ENCODE peak calls at places on chromosomes 5 and 9, in ten cellular contexts. G is fibroblast of lung, F is colonic mucosa, N is mesendoderm, C is small intestine, Z is right cardiac atrium, B is ovary, P is psoas muscle, R is cardiac muscle cell, I is Peyer's patch. J is an unnamed sample.
A peak's percentile ranks its signal among the peaks of the same experiment; 100 is the strongest.

GRCh38 chr9:70554881-70555280 is 140.4 kb upstream of the KLF9 start:
- DNase-seq in G (no peak), F (no peak), N (no peak), C (no peak), Z (no peak), B (no peak), P (no peak), R (no peak), I (no peak), J (no peak)

GRCh38 chr9:80873861-80874260 is 815.5 kb downstream of the TLE1 start:
- DNase-seq in G (peak; percentile 19), F (no peak), N (no peak), C (no peak), Z (no peak), B (no peak), P (no peak), R (no peak), I (no peak), J (no peak)

GRCh38 chr5:149732500-149733128 is 2.5 kb downstream of the PPARGC1B start:
- DNase-seq in G (no peak), F (peak; percentile 82), N (peak; percentile 54), C (peak; percentile 81), Z (peak; percentile 61), B (peak; percentile 29), P (peak; percentile 61), R (peak; percentile 24), I (peak; percentile 80), J (peak; percentile 78)

GRCh38 chr9:93082841-93083411 is 13.1 kb upstream of the CARD19 start:
- DNase-seq in G (no peak), F (peak; percentile 14), N (no peak), C (no peak), Z (no peak), B (peak; percentile 5), P (no peak), R (no peak), I (peak; percentile 35), J (peak; percentile 12)

GRCh38 chr9:13322828-13323550 is 43.5 kb upstream of the MPDZ start:
- DNase-seq in G (no peak), F (no peak), N (peak; percentile 6), C (no peak), Z (peak; percentile 59), B (no peak), P (no peak), R (no peak), I (no peak), J (no peak)

GRCh38 chr9:14323083-14323968 is 9.4 kb upstream of the NFIB start:
- DNase-seq in G (peak; percentile 51), F (no peak), N (no peak), C (peak; percentile 66), Z (no peak), B (no peak), P (no peak), R (no peak), I (no peak), J (no peak)

GRCh38 chr9:35076848-35077247 is 2.9 kb downstream of the FANCG start:
- DNase-seq in G (no peak), F (no peak), N (no peak), C (no peak), Z (no peak), B (no peak), P (no peak), R (no peak), I (no peak), J (no peak)

GRCh38 chr9:110309661-110310060 is 28.0 kb downstream of the TXNDC8 start:
- DNase-seq in G (no peak), F (no peak), N (no peak), C (no peak), Z (no peak), B (no peak), P (no peak), R (no peak), I (no peak), J (no peak)

GRCh38 chr5:111857067-111857466 is 100.1 kb upstream of the NREP start:
- DNase-seq in G (peak; percentile 56), F (no peak), N (no peak), C (no peak), Z (no peak), B (no peak), P (no peak), R (no peak), I (no peak), J (no peak)

GRCh38 chr9:16726718-16727451 is 143.6 kb downstream of the BNC2 start:
- DNase-seq in G (peak; percentile 91), F (peak; percentile 50), N (peak; percentile 92), C (peak; percentile 13), Z (peak; percentile 89), B (peak; percentile 90), P (peak; percentile 87), R (peak; percentile 79), I (peak; percentile 76), J (peak; percentile 74)

GRCh38 chr5:445591-445990 is 2.6 kb downstream of the EXOC3 start:
- DNase-seq in G (no peak), F (no peak), N (no peak), C (no peak), Z (no peak), B (no peak), P (no peak), R (no peak), I (peak; percentile 28), J (no peak)

GRCh38 chr5:1175801-1176472 is 25.5 kb upstream of the SLC6A19 start:
- DNase-seq in G (no peak), F (no peak), N (no peak), C (no peak), Z (peak; percentile 42), B (no peak), P (peak; percentile 4), R (no peak), I (peak; percentile 43), J (no peak)

GRCh38 chr9:90802534-90802933 is 915 bp downstream of the SYK start:
- DNase-seq in G (no peak), F (no peak), N (no peak), C (peak; percentile 13), Z (no peak), B (no peak), P (no peak), R (no peak), I (no peak), J (no peak)

GRCh38 chr9:131103535-131103934 is 7.2 kb downstream of the AIF1L start:
- DNase-seq in G (no peak), F (no peak), N (no peak), C (no peak), Z (no peak), B (no peak), P (no peak), R (no peak), I (no peak), J (no peak)
- H3K4me3 ChIP-seq in G (no peak overlapping the region), F (no peak overlapping the region), N (no peak overlapping the region), C (no peak overlapping the region), Z (no peak overlapping the region), B (no peak overlapping the region), P (no peak overlapping the region), R (no peak overlapping the region), I (no peak overlapping the region), J (no peak overlapping the region)

GRCh38 chr5:36648426-36648825 is 42.0 kb downstream of the SLC1A3 start:
- DNase-seq in G (no peak), F (no peak), N (peak; percentile 93), C (no peak), Z (no peak), B (no peak), P (no peak), R (peak; percentile 40), I (no peak), J (no peak)
- H3K4me1 ChIP-seq in G (no peaks in the 10 kb centered on the region), F (no peaks in the 10 kb centered on the region), N (peaks cover 4% of the 10 kb centered on the region), C (no peaks in the 10 kb centered on the region), Z (peaks cover 3% of the 10 kb centered on the region), B (no peaks in the 10 kb centered on the region), P (peaks cover 24% of the 10 kb centered on the region), R (peaks cover 57% of the 10 kb centered on the region), I (no peaks in the 10 kb centered on the region), J (no peaks in the 10 kb centered on the region)

DNA sequence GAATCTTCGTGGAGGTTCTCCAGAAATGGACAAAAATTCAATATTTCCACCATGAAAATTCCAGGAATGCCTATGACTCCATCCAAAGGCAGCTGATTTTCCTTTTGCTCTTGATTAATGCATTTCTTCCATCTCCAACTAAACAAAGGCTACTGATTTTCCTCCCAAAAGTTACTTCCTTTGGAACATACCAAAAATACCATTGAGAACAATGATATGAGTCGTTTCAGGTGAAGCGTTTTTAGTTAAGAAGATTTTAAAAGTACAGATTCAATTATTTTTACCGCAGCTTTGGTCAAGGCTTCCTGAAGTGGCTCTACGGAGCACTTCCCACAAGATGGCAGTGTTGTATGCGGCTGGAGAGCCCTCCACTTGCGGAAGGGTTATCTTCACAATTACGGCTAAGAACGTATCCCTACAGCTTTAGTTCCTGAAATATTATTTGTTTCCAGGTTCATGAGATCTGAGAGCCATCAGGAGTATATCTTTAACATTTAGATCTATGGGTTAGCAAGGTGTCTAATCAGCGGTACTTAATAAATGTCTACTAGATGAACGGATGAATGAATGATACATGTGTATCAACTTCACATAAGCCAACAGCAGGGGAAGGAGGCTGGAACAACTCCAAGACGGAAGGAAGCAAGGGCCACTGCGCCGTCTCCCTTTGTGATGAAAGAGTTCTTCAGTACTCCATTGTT is 35.9 kb upstream of the ARSB start:
- DNase-seq in G (peak; percentile 76), F (peak; percentile 60), N (peak; percentile 72), C (peak; percentile 46), Z (peak; percentile 64), B (peak; percentile 37), P (peak; percentile 27), R (peak; percentile 65), I (no peak), J (peak; percentile 50)
- H3K4me3 ChIP-seq in G (no peak overlapping the region), F (no peak overlapping the region), N (no peak overlapping the region), C (no peak overlapping the region), Z (peak overlapping the region; percentile 21), B (no peak overlapping the region), P (peak overlapping the region; percentile 3), R (no peak overlapping the region), I (no peak overlapping the region), J (no peak overlapping the region)

GRCh38 chr5:95966005-95966404 is 4.4 kb upstream of the ELL2 start:
- DNase-seq in G (no peak), F (no peak), N (no peak), C (no peak), Z (no peak), B (no peak), P (no peak), R (no peak), I (no peak), J (no peak)
- H3K4me1 ChIP-seq in G (no peaks in the 10 kb centered on the region), F (peaks cover 4% of the 10 kb centered on the region), N (peaks cover 3% of the 10 kb centered on the region), C (peaks cover 3% of the 10 kb centered on the region), Z (no peaks in the 10 kb centered on the region), B (peaks cover 1% of the 10 kb centered on the region), P (no peaks in the 10 kb centered on the region), R (peaks cover 5% of the 10 kb centered on the region), I (no peaks in the 10 kb centered on the region), J (peaks cover 8% of the 10 kb centered on the region)

J was measured in mucosa of descending colon.